ENCODE peak calls at places on chromosome 6, in four cellular contexts. L is A549, I is GM12878, F is stomach. B is an unnamed sample.

GRCh38 chr6:129766959-129767728 is 57.2 kb upstream of the ARHGAP18 start:
- DNase-seq in F (peak), L (no peak), I (no peak), B (peak)

GRCh38 chr6:103183831-103184411 is 1675.8 kb downstream of the HACE1 start:
- DNase-seq in F (no peak), I (no peak), L (no peak), B (no peak)

GRCh38 chr6:154602296-154602695 is 91.8 kb upstream of the CNKSR3 start:
- DNase-seq in I (no peak), L (no peak), F (no peak), B (no peak)

GRCh38 chr6:66226099-66226498 is 519.1 kb upstream of the EYS start:
- DNase-seq in L (no peak), F (no peak), I (no peak), B (no peak)

GRCh38 chr6:166672624-166673165 is 45.6 kb upstream of the RPS6KA2 start:
- DNase-seq in F (no peak), L (no peak), I (no peak), B (no peak)

GRCh38 chr6:134041093-134041492 is 11.3 kb downstream of the SLC2A12 start:
- DNase-seq in L (peak), F (no peak), I (no peak), B (peak)

GRCh38 chr6:132132420-132132819 is 181.2 kb upstream of the CCN2 start:
- DNase-seq in L (no peak), I (no peak), F (no peak), B (no peak)

GRCh38 chr6:152596706-152597105 is 40.5 kb downstream of the SYNE1 start:
- DNase-seq in L (no peak), F (no peak), I (no peak), B (no peak)

GRCh38 chr6:8400663-8401062 is 34.7 kb downstream of the SLC35B3 start:
- DNase-seq in I (no peak), L (no peak), F (no peak), B (no peak)

GRCh38 chr6:78605909-78606446 is 261.4 kb upstream of the IRAK1BP1 start:
- DNase-seq in F (no peak), L (no peak), I (no peak), B (no peak)

GRCh38 chr6:135937126-135937525 is 85.6 kb downstream of the PDE7B start:
- DNase-seq in I (no peak), L (no peak), F (no peak), B (no peak)

GRCh38 chr6:42260424-42260888 is 42.8 kb upstream of the MRPS10 start:
- DNase-seq in L (peak), F (no peak), I (no peak), B (peak)

GRCh38 chr6:41040101-41040910 is 1.3 kb upstream of the UNC5CL start:
- DNase-seq in F (peak), I (no peak), L (peak), B (peak)

GRCh38 chr6:113630365-113630737 is 226.8 kb upstream of the MARCKS start:
- DNase-seq in F (no peak), I (no peak), L (no peak), B (no peak)

GRCh38 chr6:6723792-6724318 is 135.3 kb downstream of the LY86 start:
- DNase-seq in L (no peak), I (no peak), F (no peak), B (no peak)
- TF ChIP-seq EP300 in L (no peak), I (no peak), F (no peak), B (no peak)

DNA sequence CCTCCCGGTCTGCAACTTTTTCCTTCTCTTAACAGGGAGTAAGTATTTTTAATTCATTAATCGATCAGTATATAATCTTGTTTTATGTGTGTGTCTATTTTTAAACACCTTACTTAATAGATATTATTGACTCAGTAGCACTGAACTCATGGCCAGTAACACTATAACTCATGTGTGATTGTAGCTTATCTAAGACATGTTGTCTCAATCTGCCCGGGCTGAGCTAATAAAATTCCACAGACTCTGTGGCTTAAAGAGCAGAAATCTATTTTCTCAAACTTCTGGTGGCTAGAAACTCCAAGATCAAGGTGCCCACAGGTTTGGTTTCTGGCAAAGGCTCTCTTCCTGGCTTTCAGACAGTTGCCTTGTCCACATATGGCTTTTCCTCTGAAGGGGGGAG is 68.8 kb upstream of the TNFAIP3 start:
- DNase-seq in I (no peak), L (no peak), F (no peak), B (no peak)
- TF ChIP-seq EP300 in I (no peak), L (no peak), F (no peak), B (no peak)

DNA sequence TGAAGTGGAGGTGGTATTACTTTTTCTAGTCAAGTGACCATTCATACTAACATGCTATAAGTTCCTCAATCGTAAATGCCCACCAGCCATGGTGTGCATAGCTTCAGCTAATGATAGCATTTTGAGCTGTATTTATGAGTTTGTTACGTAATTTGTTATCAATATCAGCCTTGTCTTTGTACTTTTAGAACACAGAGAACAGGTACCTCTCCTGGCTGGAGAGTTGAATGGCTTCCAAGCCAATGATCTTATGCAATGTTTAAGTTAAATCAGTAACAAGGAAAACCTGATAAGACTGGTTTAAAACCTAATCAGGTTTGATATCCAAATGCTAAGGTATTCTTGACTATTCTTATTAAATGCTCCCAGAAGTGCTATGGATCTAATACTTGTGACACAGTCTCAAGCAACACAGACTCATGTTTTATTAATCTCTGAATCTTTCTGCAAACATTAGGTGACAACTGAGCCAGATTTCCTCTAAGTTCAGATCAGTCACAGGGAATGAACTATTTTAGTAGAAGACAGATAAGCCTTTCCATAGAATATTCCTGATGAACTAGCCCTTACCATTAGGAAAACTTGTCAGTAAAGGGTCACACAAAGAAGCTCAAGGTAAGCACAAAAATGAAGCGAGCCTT is 154.8 kb downstream of the PTPRK start:
- DNase-seq in F (peak), L (no peak), I (no peak), B (no peak)
- TF ChIP-seq EP300 in F (no peak), L (no peak), I (no peak), B (no peak)

GRCh38 chr6:107113460-107114212 is 1.7 kb downstream of the BEND3 start:
- DNase-seq in I (no peak), F (no peak), L (no peak), B (no peak)

GRCh38 chr6:107114872-107115694 is at the start of gene BEND3:
- DNase-seq in I (no peak), F (peak), L (no peak), B (peak)

GRCh38 chr6:107116328-107116892 is 1.1 kb upstream of the BEND3 start:
- DNase-seq in I (no peak), L (no peak), F (peak), B (peak)

GRCh38 chr6:107115695-107116327 is 496 bp upstream of the BEND3 start:
- DNase-seq in F (peak), I (no peak), L (peak), B (peak)

GRCh38 chr6:107114213-107114871 is 973 bp downstream of the BEND3 start:
- DNase-seq in F (peak), I (no peak), L (peak), B (peak)
- TF ChIP-seq EP300 in F (no peak), I (no peak), L (no peak), B (peak)

GRCh38 chr6:137309078-137309762 is 90.0 kb upstream of the IFNGR1 start:
- DNase-seq in I (peak), L (no peak), F (peak), B (peak)

GRCh38 chr6:137303436-137303835 is 84.3 kb upstream of the IFNGR1 start:
- DNase-seq in I (no peak), L (no peak), F (no peak), B (no peak)

GRCh38 chr6:137307163-137307851 is 88.1 kb upstream of the IFNGR1 start:
- DNase-seq in F (no peak), I (no peak), L (no peak), B (no peak)

GRCh38 chr6:137304020-137304780 is 85.0 kb upstream of the IFNGR1 start:
- DNase-seq in I (no peak), L (no peak), F (no peak), B (no peak)
- TF ChIP-seq EP300 in I (no peak), L (no peak), F (no peak), B (no peak)